ENCODE peak calls at places on chromosomes 6 and 20, in four cellular contexts. B, V, Z and A are unnamed samples.

GRCh38 chr6:3628143-3628840 is 123.2 kb downstream of the PXDC1 start:
- DNase-seq in V (peak; percentile 50), B (no peak), Z (no peak), A (no peak)

GRCh38 chr6:144055121-144055931 is 40.0 kb downstream of the SF3B5 start:
- DNase-seq in Z (no peak), B (no peak), V (peak; percentile 86), A (no peak)

GRCh38 chr20:19859444-19859843 is 101.4 kb downstream of the RIN2 start:
- DNase-seq in B (no peak), Z (no peak), V (no peak), A (no peak)

GRCh38 chr6:139764498-139764986 is 390.1 kb upstream of the CITED2 start:
- DNase-seq in B (no peak), Z (peak; percentile 48), V (peak; percentile 9), A (peak; percentile 97)

GRCh38 chr6:45495404-45496084 is 117.8 kb upstream of the SUPT3H start:
- DNase-seq in B (no peak), V (peak; percentile 13), Z (no peak), A (no peak)

GRCh38 chr20:44028868-44029847 is 114.5 kb downstream of the TOX2 start:
- DNase-seq in B (no peak), V (peak; percentile 61), Z (no peak), A (no peak)

GRCh38 chr6:8047466-8048292 is 16.5 kb downstream of the BLOC1S5 start:
- DNase-seq in B (no peak), V (no peak), Z (no peak), A (no peak)

GRCh38 chr6:15399651-15400470 is 154.0 kb downstream of the JARID2 start:
- DNase-seq in V (no peak), Z (peak; percentile 90), B (peak; percentile 46), A (peak; percentile 37)

GRCh38 chr6:6397842-6398241 is 77.4 kb upstream of the F13A1 start:
- DNase-seq in V (no peak), B (no peak), Z (no peak), A (no peak)

GRCh38 chr6:9896806-9897205 is 518.1 kb downstream of the TFAP2A start:
- DNase-seq in V (no peak), Z (no peak), B (no peak), A (no peak)

GRCh38 chr6:158759966-158760617 is 59.1 kb downstream of the EZR start:
- DNase-seq in Z (no peak), B (no peak), V (no peak), A (no peak)

DNA sequence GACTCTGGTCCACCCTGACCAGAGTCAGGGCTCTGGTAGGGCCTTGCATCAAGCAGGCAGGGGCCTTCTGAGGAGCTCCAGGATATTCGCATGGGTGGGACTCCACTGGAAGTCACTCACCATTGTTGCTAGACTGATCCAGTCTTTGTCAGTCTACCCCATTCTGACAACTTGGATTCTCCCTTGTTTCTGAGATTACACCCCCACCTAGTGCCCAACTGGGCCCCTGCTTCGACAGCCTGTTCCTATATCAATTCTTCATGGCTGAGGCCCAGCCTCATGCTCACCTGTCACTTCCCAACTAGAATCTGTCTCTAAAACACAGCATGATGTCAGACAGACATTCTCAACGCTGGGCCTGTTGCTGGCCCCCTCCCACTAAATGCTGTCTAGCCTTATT is 5.2 kb downstream of the SLC35D3 start:
- DNase-seq in B (no peak), V (peak; percentile 49), Z (no peak), A (peak; percentile 3)
- TF ChIP-seq CTCF in B (peak; percentile 24), V (peak; percentile 16), Z (no peak), A (peak; percentile 45)

DNA sequence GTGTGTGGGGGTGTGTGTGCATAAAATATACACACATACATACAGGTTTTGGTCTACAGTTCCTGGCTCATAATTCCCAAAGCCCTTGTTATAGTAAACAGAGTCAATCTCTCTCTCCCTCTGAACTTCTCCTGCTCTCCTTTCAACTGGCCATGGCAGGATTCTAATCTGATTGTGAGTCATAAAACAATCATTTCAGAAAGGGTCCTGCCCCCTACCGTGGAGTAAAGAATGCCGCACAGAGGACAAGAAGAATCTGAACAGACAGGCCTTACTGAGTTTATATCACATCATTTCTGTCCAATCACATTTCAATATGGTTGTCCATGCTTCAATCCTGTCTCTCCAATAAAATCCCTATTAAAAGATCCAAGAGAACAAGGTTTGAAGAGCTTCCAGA is 416.9 kb downstream of the FRK start:
- DNase-seq in B (no peak), V (no peak), Z (no peak), A (peak; percentile 66)
- TF ChIP-seq CTCF in B (no peak), V (no peak), Z (no peak), A (peak; percentile 67)

DNA sequence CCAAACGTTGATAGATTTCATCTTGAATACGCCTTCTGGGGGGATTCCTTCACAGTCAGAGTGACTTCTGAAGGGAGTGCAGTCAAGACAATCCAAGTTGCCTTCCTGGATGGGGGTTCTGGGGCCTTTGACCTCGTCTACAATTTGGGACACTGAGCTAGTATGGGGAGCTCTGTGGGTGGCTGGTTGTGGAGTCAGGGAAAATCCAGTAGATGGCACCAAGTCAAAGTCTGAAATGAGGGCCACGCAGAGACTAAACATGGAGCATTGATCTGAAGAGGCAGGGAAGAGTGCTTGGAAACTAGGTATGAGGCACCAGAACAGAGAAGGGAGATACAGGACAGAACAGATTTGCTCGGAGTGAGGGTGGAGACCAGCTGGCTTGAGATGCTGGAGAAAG is 43.6 kb upstream of the CCN6 start:
- DNase-seq in V (peak; percentile 37), Z (no peak), B (no peak), A (peak; percentile 9)
- TF ChIP-seq CTCF in V (no peak), Z (no peak), B (no peak), A (peak; percentile 12)

GRCh38 chr6:12637960-12638641 is 78.5 kb upstream of the PHACTR1 start:
- DNase-seq in Z (peak; percentile 14), V (peak; percentile 70), B (peak; percentile 56), A (peak; percentile 82)

GRCh38 chr6:12640438-12640837 is 76.1 kb upstream of the PHACTR1 start:
- DNase-seq in V (no peak), Z (no peak), B (no peak), A (no peak)

GRCh38 chr6:12635813-12636212 is 80.8 kb upstream of the PHACTR1 start:
- DNase-seq in Z (peak; percentile 12), V (no peak), B (no peak), A (no peak)

GRCh38 chr6:12635375-12635774 is 81.2 kb upstream of the PHACTR1 start:
- DNase-seq in Z (no peak), B (no peak), V (no peak), A (no peak)

GRCh38 chr6:12636336-12636735 is 80.2 kb upstream of the PHACTR1 start:
- DNase-seq in V (no peak), B (no peak), Z (no peak), A (no peak)
- TF ChIP-seq CTCF in V (no peak), B (peak; percentile 48), Z (no peak), A (peak; percentile 54)

GRCh38 chr20:30376767-30377658 is 880.5 kb upstream of the DEFB115 start:
- DNase-seq in Z (peak; percentile 88), B (no peak), V (peak; percentile 91), A (peak; percentile 71)
- TF ChIP-seq CTCF in Z (peak; percentile 53), B (no peak), V (peak; percentile 64), A (peak; percentile 85)

GRCh38 chr20:36670665-36671357 is 24.8 kb upstream of the SLA2 start:
- DNase-seq in B (no peak), V (no peak), Z (no peak), A (no peak)

GRCh38 chr20:36663026-36663425 is 17.0 kb upstream of the SLA2 start:
- DNase-seq in B (no peak), V (no peak), Z (no peak), A (no peak)

GRCh38 chr20:36666181-36666740 is 20.3 kb upstream of the SLA2 start:
- DNase-seq in Z (no peak), B (no peak), V (no peak), A (peak; percentile 11)
- TF ChIP-seq CTCF in Z (no peak), B (peak; percentile 40), V (no peak), A (peak; percentile 25)

DNA sequence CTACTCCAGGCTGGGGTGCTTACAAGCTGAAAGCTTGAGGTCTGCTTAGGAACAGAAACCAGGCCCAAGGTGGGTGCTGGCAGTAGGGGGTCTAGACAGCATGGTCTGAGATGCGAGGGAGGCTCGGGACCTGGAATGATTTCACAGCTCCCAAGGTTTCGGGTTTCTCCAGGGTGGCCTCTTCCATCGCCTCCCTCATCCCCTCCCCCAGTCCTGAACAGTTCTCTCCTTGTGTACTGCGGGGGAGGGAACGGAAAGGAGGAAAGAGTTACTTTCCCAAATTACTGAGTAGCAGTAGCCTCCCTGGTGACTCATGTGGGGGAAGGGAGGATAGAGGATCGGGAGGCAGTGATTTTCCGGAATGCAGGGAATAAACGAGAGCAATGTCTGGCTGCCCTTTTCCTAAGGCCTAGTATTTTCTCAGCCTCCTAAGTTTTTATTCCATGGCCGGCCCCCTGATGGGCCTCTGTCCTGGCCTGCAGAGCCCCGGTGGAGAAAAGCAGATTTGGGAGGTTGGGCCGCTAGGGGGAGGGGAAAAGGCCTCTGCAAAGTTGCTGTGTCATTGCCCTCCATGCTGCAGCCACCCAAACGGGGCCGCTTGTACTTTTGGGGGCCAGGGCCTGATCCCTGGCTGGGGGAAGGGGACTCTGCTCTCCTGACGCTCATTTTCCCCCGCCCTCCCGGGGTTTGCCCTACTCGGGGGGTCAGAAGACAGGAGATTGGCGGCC is 1.5 kb downstream of the BRD2 start:
- DNase-seq in V (peak; percentile 90), B (peak; percentile 68), Z (peak; percentile 89), A (peak; percentile 91)
- TF ChIP-seq CTCF in V (peak; percentile 34), B (peak; percentile 52), Z (peak; percentile 13), A (peak; percentile 66)

GRCh38 chr6:133973109-133973971 is 20.3 kb downstream of the TBPL1 start:
- DNase-seq in B (no peak), Z (no peak), V (no peak), A (peak; percentile 46)
- TF ChIP-seq CTCF in B (peak; percentile 80), Z (peak; percentile 52), V (peak; percentile 89), A (peak; percentile 90)